ENCODE peak calls at places on chromosomes 7 and 10, in eight cellular contexts. Q is sciatic nerve; A is Peyer's patch; N is GM23338; J is activated CD4-positive, CD25-positive, alpha-beta regulatory T cell; I is tibial nerve; Z is heart left ventricle; M is NCI-H1105. X is an unnamed sample.

GRCh38 chr10:15295540-15296325 is 75.4 kb downstream of the FAM171A1 start:
- DNase-seq in Q (no peak), A (no peak), N (no peak), J (no peak), I (no peak), Z (no peak), M (no peak), X (no peak)

GRCh38 chr7:157580324-157580723 is 243.5 kb downstream of the DNAJB6 start:
- DNase-seq in Q (no peak), A (peak), N (no peak), J (no peak), I (no peak), Z (peak), M (no peak), X (no peak)

GRCh38 chr10:101286248-101287046 is 57.2 kb upstream of the LBX1 start:
- DNase-seq in Q (no peak), A (no peak), N (no peak), J (no peak), I (no peak), Z (no peak), M (no peak), X (no peak)

GRCh38 chr10:97129666-97130065 is 56.1 kb downstream of the SLIT1 start:
- DNase-seq in Q (no peak), A (no peak), N (no peak), J (no peak), I (no peak), Z (no peak), M (no peak), X (no peak)

GRCh38 chr7:94578615-94579014 is 69.0 kb downstream of the CASD1 start:
- DNase-seq in Q (no peak), A (no peak), N (no peak), J (no peak), I (no peak), Z (no peak), M (no peak), X (no peak)

GRCh38 chr7:123966936-123967335 is 41.9 kb downstream of the SPAM1 start:
- DNase-seq in Q (no peak), A (no peak), N (peak), J (no peak), I (no peak), Z (no peak), M (no peak), X (no peak)

GRCh38 chr7:130913721-130914588 is 179.9 kb upstream of the KLF14 start:
- DNase-seq in Q (no peak), A (no peak), N (no peak), J (no peak), I (no peak), Z (no peak), M (no peak), X (no peak)

GRCh38 chr7:26073041-26073440 is 79.0 kb upstream of the NFE2L3 start:
- DNase-seq in Q (no peak), A (no peak), N (peak), J (no peak), I (no peak), Z (no peak), M (no peak), X (no peak)

GRCh38 chr7:2266911-2267310 is 24.9 kb downstream of the NUDT1 start:
- DNase-seq in Q (no peak), A (no peak), N (no peak), J (no peak), I (no peak), Z (no peak), M (no peak), X (no peak)

GRCh38 chr7:5526190-5527037 is 102.8 kb upstream of the TNRC18 start:
- DNase-seq in Q (no peak), A (peak), N (peak), J (no peak), I (no peak), Z (peak), M (no peak), X (peak)

GRCh38 chr7:1608318-1608717 is 38.5 kb upstream of the PSMG3 start:
- DNase-seq in Q (no peak), A (no peak), N (no peak), J (no peak), I (no peak), Z (peak), M (no peak), X (no peak)

GRCh38 chr10:52786098-52786497 is 13.5 kb upstream of the MBL2 start:
- DNase-seq in Q (no peak), A (no peak), N (no peak), J (no peak), I (no peak), Z (no peak), M (no peak), X (no peak)

GRCh38 chr7:977326-978048 is 2.1 kb upstream of the COX19 start:
- DNase-seq in Q (no peak), A (peak), N (no peak), J (no peak), I (no peak), Z (no peak), M (no peak), X (no peak)

GRCh38 chr10:120437541-120437940 is 19.5 kb upstream of the PLPP4 start:
- DNase-seq in Q (no peak), A (no peak), N (no peak), J (no peak), I (no peak), Z (no peak), M (no peak), X (no peak)

GRCh38 chr10:129058664-129059155 is 408.3 kb upstream of the MGMT start:
- DNase-seq in Q (no peak), A (no peak), N (no peak), J (no peak), I (no peak), Z (no peak), M (no peak), X (no peak)

GRCh38 chr10:80684217-80684616 is 146.5 kb downstream of the SH2D4B start:
- DNase-seq in Q (no peak), A (no peak), N (peak), J (no peak), I (no peak), Z (no peak), M (no peak), X (no peak)

X was measured in heart right ventricle.